ENCODE peak calls at places on chromosomes 13 and 19, in five cellular contexts. H is PC-3, N is hepatocyte, R is thoracic aorta, W is fibroblast of lung. D is an unnamed sample. For H3K9me3, H3K4me1 and H3K36me3, the result is how much of the 10 kb centered on the place peaks cover.

GRCh38 chr19:39916851-39917396 is 17.5 kb downstream of the FCGBP start:
- DNase-seq in H (no peak), N (no peak), R (no peak), W (no peak), D (peak)

GRCh38 chr13:90135558-90135957 is 1211.9 kb upstream of the MIR17HG start:
- DNase-seq in H (no peak), N (no peak), R (no peak), W (no peak), D (no peak)

GRCh38 chr13:112252744-112253590 is 123.2 kb upstream of the SPACA7 start:
- DNase-seq in H (no peak), N (no peak), R (no peak), W (no peak), D (peak)

GRCh38 chr19:51108805-51109146 is 567 bp upstream of the CTU1 start:
- DNase-seq in H (no peak), N (no peak), R (no peak), W (no peak), D (no peak)

GRCh38 chr13:53343345-53343744 is 314.7 kb downstream of the OLFM4 start:
- DNase-seq in H (no peak), N (no peak), R (no peak), W (no peak), D (no peak)

GRCh38 chr13:111639994-111640393 is 319.6 kb downstream of the TEX29 start:
- DNase-seq in H (no peak), N (no peak), R (no peak), W (no peak), D (no peak)

GRCh38 chr19:45045671-45046353 is 7.0 kb downstream of the CLASRP start:
- DNase-seq in H (no peak), N (peak), R (no peak), W (no peak), D (no peak)

GRCh38 chr19:54137913-54138776 is 583 bp downstream of the CNOT3 start:
- DNase-seq in H (no peak), N (peak), R (no peak), W (no peak), D (no peak)

GRCh38 chr19:1864480-1865171 is 1.2 kb upstream of the KLF16 start:
- DNase-seq in H (peak), N (peak), R (no peak), W (peak), D (peak)

GRCh38 chr13:49428041-49428763 is 15.7 kb downstream of the CAB39L start:
- DNase-seq in H (no peak), N (no peak), R (no peak), W (no peak), D (no peak)

GRCh38 chr13:29888306-29888705 is 37.9 kb upstream of the UBL3 start:
- DNase-seq in H (no peak), N (no peak), R (no peak), W (no peak), D (no peak)

GRCh38 chr13:39297664-39298171 is 259.5 kb downstream of the NHLRC3 start:
- DNase-seq in H (no peak), N (no peak), R (no peak), W (peak), D (no peak)

GRCh38 chr19:20664917-20665781 is 3.8 kb upstream of the ZNF626 start:
- DNase-seq in H (no peak), N (peak), R (no peak), W (peak), D (no peak)

GRCh38 chr19:13972368-13973155 is 20.3 kb downstream of the DCAF15 start:
- DNase-seq in H (no peak), N (no peak), R (no peak), W (no peak), D (no peak)

GRCh38 chr19:3881272-3882040 is 971 bp downstream of the ATCAY start:
- DNase-seq in H (no peak), N (no peak), R (no peak), W (no peak), D (no peak)

GRCh38 chr13:90281709-90282108 is 1065.8 kb upstream of the MIR17HG start:
- DNase-seq in H (peak), N (no peak), R (no peak), W (no peak), D (no peak)

GRCh38 chr13:94480672-94481145 is 1.2 kb upstream of the DCT start:
- DNase-seq in H (no peak), N (peak), R (no peak), W (peak), D (no peak)

GRCh38 chr13:111338841-111339240 is 18.4 kb downstream of the TEX29 start:
- DNase-seq in H (no peak), N (no peak), R (no peak), W (no peak), D (peak)

GRCh38 chr13:111962431-111962891 is 104.5 kb upstream of the SOX1 start:
- DNase-seq in H (peak), N (peak), R (no peak), W (no peak), D (peak)

GRCh38 chr19:58570770-58571574 is 2.2 kb downstream of the MZF1 start:
- DNase-seq in H (no peak), N (peak), R (no peak), W (no peak), D (no peak)

GRCh38 chr13:107600986-107601385 is 614.4 kb downstream of the LIG4 start:
- DNase-seq in H (no peak), N (no peak), R (no peak), W (no peak), D (no peak)

GRCh38 chr19:14015454-14016035 is 9.4 kb upstream of the RFX1 start:
- DNase-seq in H (no peak), N (peak), R (no peak), W (no peak), D (no peak)

GRCh38 chr19:48513289-48514122 is 1.9 kb upstream of the LMTK3 start:
- DNase-seq in H (peak), N (peak), R (no peak), W (peak), D (no peak)

GRCh38 chr13:46951516-46951915 is 54.7 kb upstream of the HTR2A start:
- DNase-seq in H (peak), N (no peak), R (no peak), W (peak), D (no peak)

GRCh38 chr19:41218615-41219507 is at the start of gene AXL:
- DNase-seq in H (peak), N (peak), R (peak), W (peak), D (peak)

GRCh38 chr13:73608731-73609485 is 525.3 kb downstream of the KLF12 start:
- DNase-seq in H (no peak), N (no peak), R (no peak), W (no peak), D (no peak)

GRCh38 chr19:3983936-3984583 is 1.2 kb downstream of the EEF2 start:
- DNase-seq in H (peak), N (peak), R (no peak), W (peak), D (no peak)

GRCh38 chr13:81184556-81185265 is 843.8 kb upstream of the SPRY2 start:
- DNase-seq in H (peak), N (no peak), R (no peak), W (peak), D (no peak)

GRCh38 chr13:34294483-34295129 is 476.7 kb downstream of the RFC3 start:
- DNase-seq in H (no peak), N (no peak), R (no peak), W (peak), D (no peak)

GRCh38 chr19:12956446-12957388 is at the start of gene GADD45GIP1:
- DNase-seq in H (peak), N (peak), R (no peak), W (peak), D (peak)

GRCh38 chr19:29098863-29099481 is 114.0 kb downstream of the UQCRFS1 start:
- DNase-seq in H (peak), N (peak), R (peak), W (peak), D (no peak)

GRCh38 chr13:31468114-31468902 is 268.5 kb downstream of the B3GLCT start:
- DNase-seq in H (no peak), N (no peak), R (no peak), W (no peak), D (no peak)

GRCh38 chr19:35882074-35882832 is 13.9 kb downstream of the APLP1 start:
- DNase-seq in H (peak), N (peak), R (no peak), W (peak), D (no peak)

GRCh38 chr19:46392252-46392801 is 21.0 kb downstream of the CCDC8 start:
- DNase-seq in H (no peak), N (peak), R (no peak), W (no peak), D (peak)

GRCh38 chr19:33273881-33274662 is 28.3 kb downstream of the CEBPA start:
- DNase-seq in H (peak), N (peak), R (peak), W (peak), D (no peak)

GRCh38 chr19:15671237-15671636 is 1.6 kb upstream of the CYP4F12 start:
- DNase-seq in H (no peak), N (no peak), R (no peak), W (no peak), D (no peak)

GRCh38 chr19:15666883-15667282 is 6.0 kb upstream of the CYP4F12 start:
- DNase-seq in H (no peak), N (no peak), R (no peak), W (no peak), D (no peak)

GRCh38 chr19:15669440-15669839 is 3.4 kb upstream of the CYP4F12 start:
- DNase-seq in H (no peak), N (no peak), R (no peak), W (no peak), D (no peak)

GRCh38 chr19:15663245-15663644 is 9.6 kb upstream of the CYP4F12 start:
- DNase-seq in H (no peak), N (no peak), R (no peak), W (no peak), D (no peak)

GRCh38 chr19:15666186-15666585 is 6.7 kb upstream of the CYP4F12 start:
- DNase-seq in H (no peak), N (no peak), R (no peak), W (no peak), D (no peak)
- H3K9me3 ChIP-seq in H (under half), N (under half), R (under half), W (under half), D (under half)

DNA sequence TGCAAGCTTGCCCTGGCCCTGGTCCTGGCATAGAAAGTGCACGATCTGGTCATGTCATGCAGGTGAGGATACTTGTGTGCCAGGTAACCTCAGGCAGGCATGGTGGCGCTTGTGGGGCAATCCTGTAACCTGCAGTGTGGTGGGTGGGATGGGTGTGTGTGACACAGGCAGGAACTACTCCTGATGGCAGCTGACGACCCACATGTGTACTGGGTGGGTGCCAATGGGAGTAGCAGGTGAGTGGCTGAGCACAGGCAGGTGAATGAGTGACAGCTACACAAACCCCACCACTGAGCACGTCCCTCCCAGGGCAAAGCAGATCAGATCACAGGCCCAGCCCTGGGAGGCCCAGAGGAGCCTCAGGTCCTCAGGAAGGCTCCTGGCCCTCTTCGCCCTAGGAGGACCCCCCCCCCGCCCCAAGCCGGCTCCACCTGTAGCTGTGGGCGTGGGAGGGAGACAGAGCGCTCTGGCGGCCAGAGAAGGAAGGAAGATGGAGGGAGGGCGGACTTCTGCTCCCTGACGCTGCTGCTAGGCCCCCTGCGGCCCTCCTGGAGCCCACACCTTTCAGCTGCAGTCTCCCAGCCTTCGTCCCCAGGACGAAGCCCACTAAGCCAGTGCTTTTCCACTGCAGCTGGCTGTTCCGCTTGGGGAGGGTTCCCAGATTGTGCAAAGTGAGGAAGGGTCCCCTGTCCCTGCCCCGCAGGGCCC is 1.3 kb upstream of the ZNF181 start:
- DNase-seq in H (no peak), N (peak), R (no peak), W (no peak), D (no peak)
- H3K4me1 ChIP-seq in H (under half), N (under half), R (under half), W (under half), D (under half)

GRCh38 chr13:33110386-33110712 is 94.1 kb downstream of the KL start:
- DNase-seq in H (no peak), N (no peak), R (no peak), W (no peak), D (no peak)
- H3K36me3 ChIP-seq in H (under half), N (under half), R (under half), W (under half), D (half or more)

GRCh38 chr19:30327331-30327730 is 44.9 kb upstream of the ZNF536 start:
- DNase-seq in H (no peak), N (no peak), R (no peak), W (no peak), D (no peak)
- H3K9me3 ChIP-seq in H (under half), N (under half), R (under half), W (under half), D (under half)

GRCh38 chr19:11423804-11424318 is 4.7 kb upstream of the RGL3 start:
- DNase-seq in H (no peak), N (no peak), R (no peak), W (no peak), D (no peak)

GRCh38 chr19:11420894-11421606 is 1.9 kb upstream of the RGL3 start:
- DNase-seq in H (no peak), N (peak), R (no peak), W (no peak), D (no peak)

GRCh38 chr19:11423164-11423803 is 4.2 kb upstream of the RGL3 start:
- DNase-seq in H (no peak), N (no peak), R (no peak), W (no peak), D (no peak)

GRCh38 chr19:11421607-11422098 is 2.5 kb upstream of the RGL3 start:
- DNase-seq in H (no peak), N (peak), R (no peak), W (no peak), D (no peak)

DNA sequence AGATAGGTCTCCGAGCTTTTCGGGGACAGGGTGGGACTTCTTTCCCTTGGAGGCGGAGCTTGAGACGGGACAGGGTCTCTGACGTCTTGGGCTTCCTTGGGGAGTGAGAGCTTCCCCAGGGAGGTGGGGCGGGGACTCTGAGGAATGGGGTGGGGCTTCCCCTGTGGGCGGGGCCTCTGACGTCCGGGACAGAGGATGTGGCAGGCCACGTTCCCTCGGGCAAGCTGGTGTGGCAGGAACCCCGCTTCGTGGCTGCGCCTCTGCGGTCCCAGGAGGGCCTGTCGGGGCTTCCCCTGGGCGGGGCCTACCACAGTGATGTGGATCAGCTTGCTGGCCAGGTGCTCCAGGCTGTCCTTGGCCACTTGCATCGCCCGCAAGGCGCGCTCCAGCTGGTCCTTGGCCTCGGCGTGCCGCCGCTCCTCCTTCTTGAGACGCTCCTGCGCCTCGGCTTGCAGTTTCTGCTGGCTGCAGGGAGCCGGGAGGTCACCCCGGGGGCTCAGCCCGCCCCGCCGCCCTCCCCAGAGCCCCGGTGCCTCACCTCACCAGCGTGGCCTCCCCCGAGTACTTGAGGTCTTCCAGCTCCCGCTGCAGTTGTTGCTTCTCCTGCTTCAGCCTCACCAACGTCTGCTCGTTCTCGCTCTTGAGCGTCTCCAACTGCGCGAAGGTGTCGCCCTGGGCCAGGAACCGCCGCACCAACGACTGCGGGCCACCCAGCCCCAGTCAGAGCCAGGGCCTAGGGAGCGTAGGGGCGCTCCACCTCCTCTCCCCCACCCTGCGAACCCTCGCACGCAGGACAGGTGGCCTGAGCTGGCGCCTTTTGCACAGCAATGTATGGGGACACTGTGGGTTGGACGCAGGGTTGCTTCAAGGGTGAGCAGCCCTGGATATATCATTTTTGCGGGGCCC is 3.3 kb upstream of the RGL3 start:
- DNase-seq in H (no peak), N (peak), R (no peak), W (peak), D (peak)
- H3K4me1 ChIP-seq in H (under half), N (under half), R (under half), W (under half), D (under half)

GRCh38 chr19:49652723-49653465 is 10.9 kb downstream of the SCAF1 start:
- DNase-seq in H (no peak), N (no peak), R (no peak), W (no peak), D (no peak)
- H3K36me3 ChIP-seq in H (under half), N (under half), R (half or more), W (under half), D (half or more)

GRCh38 chr19:19558055-19558454 is 20.0 kb downstream of the CILP2 start:
- DNase-seq in H (no peak), N (no peak), R (no peak), W (no peak), D (no peak)
- H3K9me3 ChIP-seq in H (under half), N (under half), R (under half), W (under half), D (under half)